ENCODE peak calls at places on chromosomes 12 and 14, in eight cellular contexts. One of them, this sample, is unnamed.

GRCh38 chr12:125491585-125491984 is 426.4 kb downstream of the AACS start:
- DNase-seq in Right ventricle myocardium superior: no peak
- DNase-seq in epithelial cell of esophagus: no peak
- DNase-seq in RPMI8226: no peak
- DNase-seq in psoas muscle: no peak
- DNase-seq in H9: no peak
- DNase-seq in left cardiac atrium: no peak
- DNase-seq in stimulated activated CD8-positive, alpha-beta memory T cell treated with anti-CD3 and anti-CD28 coated beads, Interleukin-15, amount 100 ng/mL, for 48 hours: no peak
- DNase-seq in this sample: no peak

GRCh38 chr12:46649433-46649832 is 176.4 kb downstream of the SLC38A4 start:
- DNase-seq in Right ventricle myocardium superior: no peak
- DNase-seq in epithelial cell of esophagus: no peak
- DNase-seq in RPMI8226: no peak
- DNase-seq in psoas muscle: no peak
- DNase-seq in H9: no peak
- DNase-seq in left cardiac atrium: no peak
- DNase-seq in stimulated activated CD8-positive, alpha-beta memory T cell treated with anti-CD3 and anti-CD28 coated beads, Interleukin-15, amount 100 ng/mL, for 48 hours: no peak
- DNase-seq in this sample: no peak

GRCh38 chr14:28142400-28143015 is 624.1 kb upstream of the FOXG1 start:
- DNase-seq in Right ventricle myocardium superior: no peak
- DNase-seq in epithelial cell of esophagus: peak
- DNase-seq in RPMI8226: peak
- DNase-seq in psoas muscle: no peak
- DNase-seq in H9: no peak
- DNase-seq in left cardiac atrium: no peak
- DNase-seq in stimulated activated CD8-positive, alpha-beta memory T cell treated with anti-CD3 and anti-CD28 coated beads, Interleukin-15, amount 100 ng/mL, for 48 hours: no peak
- DNase-seq in this sample: no peak

GRCh38 chr12:28023156-28023887 is 50.8 kb upstream of the PTHLH start:
- DNase-seq in Right ventricle myocardium superior: no peak
- DNase-seq in epithelial cell of esophagus: peak
- DNase-seq in RPMI8226: no peak
- DNase-seq in psoas muscle: no peak
- DNase-seq in H9: no peak
- DNase-seq in left cardiac atrium: no peak
- DNase-seq in stimulated activated CD8-positive, alpha-beta memory T cell treated with anti-CD3 and anti-CD28 coated beads, Interleukin-15, amount 100 ng/mL, for 48 hours: no peak
- DNase-seq in this sample: peak

GRCh38 chr14:92923744-92924103 is 774 bp downstream of the CHGA start:
- DNase-seq in Right ventricle myocardium superior: no peak
- DNase-seq in epithelial cell of esophagus: no peak
- DNase-seq in RPMI8226: no peak
- DNase-seq in psoas muscle: no peak
- DNase-seq in H9: no peak
- DNase-seq in left cardiac atrium: no peak
- DNase-seq in stimulated activated CD8-positive, alpha-beta memory T cell treated with anti-CD3 and anti-CD28 coated beads, Interleukin-15, amount 100 ng/mL, for 48 hours: no peak
- DNase-seq in this sample: no peak

GRCh38 chr12:127680516-127680915 is 586.5 kb upstream of the TMEM132C start:
- DNase-seq in Right ventricle myocardium superior: no peak
- DNase-seq in epithelial cell of esophagus: no peak
- DNase-seq in RPMI8226: no peak
- DNase-seq in psoas muscle: no peak
- DNase-seq in H9: no peak
- DNase-seq in left cardiac atrium: no peak
- DNase-seq in stimulated activated CD8-positive, alpha-beta memory T cell treated with anti-CD3 and anti-CD28 coated beads, Interleukin-15, amount 100 ng/mL, for 48 hours: no peak
- DNase-seq in this sample: no peak

GRCh38 chr12:123520567-123521474 is 12.7 kb downstream of the RILPL1 start:
- DNase-seq in Right ventricle myocardium superior: no peak
- DNase-seq in epithelial cell of esophagus: no peak
- DNase-seq in RPMI8226: no peak
- DNase-seq in psoas muscle: no peak
- DNase-seq in H9: no peak
- DNase-seq in left cardiac atrium: no peak
- DNase-seq in stimulated activated CD8-positive, alpha-beta memory T cell treated with anti-CD3 and anti-CD28 coated beads, Interleukin-15, amount 100 ng/mL, for 48 hours: no peak
- DNase-seq in this sample: no peak

GRCh38 chr12:96882862-96883261 is 24.2 kb upstream of the NEDD1 start:
- DNase-seq in Right ventricle myocardium superior: no peak
- DNase-seq in epithelial cell of esophagus: peak
- DNase-seq in RPMI8226: no peak
- DNase-seq in psoas muscle: no peak
- DNase-seq in H9: no peak
- DNase-seq in left cardiac atrium: no peak
- DNase-seq in stimulated activated CD8-positive, alpha-beta memory T cell treated with anti-CD3 and anti-CD28 coated beads, Interleukin-15, amount 100 ng/mL, for 48 hours: no peak
- DNase-seq in this sample: no peak

GRCh38 chr12:132443091-132443490 is 46.9 kb upstream of the FBRSL1 start:
- DNase-seq in Right ventricle myocardium superior: no peak
- DNase-seq in epithelial cell of esophagus: no peak
- DNase-seq in RPMI8226: no peak
- DNase-seq in psoas muscle: no peak
- DNase-seq in H9: no peak
- DNase-seq in left cardiac atrium: no peak
- DNase-seq in stimulated activated CD8-positive, alpha-beta memory T cell treated with anti-CD3 and anti-CD28 coated beads, Interleukin-15, amount 100 ng/mL, for 48 hours: no peak
- DNase-seq in this sample: no peak

GRCh38 chr14:78902010-78902623 is 731.9 kb downstream of the NRXN3 start:
- DNase-seq in Right ventricle myocardium superior: no peak
- DNase-seq in epithelial cell of esophagus: peak
- DNase-seq in RPMI8226: peak
- DNase-seq in psoas muscle: no peak
- DNase-seq in H9: peak
- DNase-seq in left cardiac atrium: peak
- DNase-seq in stimulated activated CD8-positive, alpha-beta memory T cell treated with anti-CD3 and anti-CD28 coated beads, Interleukin-15, amount 100 ng/mL, for 48 hours: no peak
- DNase-seq in this sample: no peak

GRCh38 chr12:31363826-31364225 is 37.9 kb upstream of the SINHCAF start:
- DNase-seq in Right ventricle myocardium superior: no peak
- DNase-seq in epithelial cell of esophagus: no peak
- DNase-seq in RPMI8226: no peak
- DNase-seq in psoas muscle: no peak
- DNase-seq in H9: no peak
- DNase-seq in left cardiac atrium: no peak
- DNase-seq in stimulated activated CD8-positive, alpha-beta memory T cell treated with anti-CD3 and anti-CD28 coated beads, Interleukin-15, amount 100 ng/mL, for 48 hours: no peak
- DNase-seq in this sample: no peak

GRCh38 chr12:116601524-116601923 is 42.3 kb downstream of the MAP1LC3B2 start:
- DNase-seq in Right ventricle myocardium superior: no peak
- DNase-seq in epithelial cell of esophagus: peak
- DNase-seq in RPMI8226: no peak
- DNase-seq in psoas muscle: no peak
- DNase-seq in H9: no peak
- DNase-seq in left cardiac atrium: no peak
- DNase-seq in stimulated activated CD8-positive, alpha-beta memory T cell treated with anti-CD3 and anti-CD28 coated beads, Interleukin-15, amount 100 ng/mL, for 48 hours: no peak
- DNase-seq in this sample: no peak

GRCh38 chr14:80862983-80863382 is 78.6 kb downstream of the CEP128 start:
- DNase-seq in Right ventricle myocardium superior: no peak
- DNase-seq in epithelial cell of esophagus: no peak
- DNase-seq in RPMI8226: no peak
- DNase-seq in psoas muscle: no peak
- DNase-seq in H9: no peak
- DNase-seq in left cardiac atrium: no peak
- DNase-seq in stimulated activated CD8-positive, alpha-beta memory T cell treated with anti-CD3 and anti-CD28 coated beads, Interleukin-15, amount 100 ng/mL, for 48 hours: no peak
- DNase-seq in this sample: no peak

GRCh38 chr12:130592641-130593040 is 123.5 kb downstream of the RIMBP2 start:
- DNase-seq in Right ventricle myocardium superior: no peak
- DNase-seq in epithelial cell of esophagus: no peak
- DNase-seq in RPMI8226: no peak
- DNase-seq in psoas muscle: no peak
- DNase-seq in H9: no peak
- DNase-seq in left cardiac atrium: no peak
- DNase-seq in stimulated activated CD8-positive, alpha-beta memory T cell treated with anti-CD3 and anti-CD28 coated beads, Interleukin-15, amount 100 ng/mL, for 48 hours: no peak
- DNase-seq in this sample: no peak

GRCh38 chr12:76915381-76916169 is 36.8 kb upstream of the CSRP2 start:
- DNase-seq in Right ventricle myocardium superior: no peak
- DNase-seq in epithelial cell of esophagus: no peak
- DNase-seq in RPMI8226: no peak
- DNase-seq in psoas muscle: no peak
- DNase-seq in H9: no peak
- DNase-seq in left cardiac atrium: no peak
- DNase-seq in stimulated activated CD8-positive, alpha-beta memory T cell treated with anti-CD3 and anti-CD28 coated beads, Interleukin-15, amount 100 ng/mL, for 48 hours: no peak
- DNase-seq in this sample: no peak

GRCh38 chr12:110687770-110688169 is 1.1 kb downstream of the HVCN1 start:
- DNase-seq in Right ventricle myocardium superior: no peak
- DNase-seq in epithelial cell of esophagus: no peak
- DNase-seq in RPMI8226: no peak
- DNase-seq in psoas muscle: no peak
- DNase-seq in H9: no peak
- DNase-seq in left cardiac atrium: no peak
- DNase-seq in stimulated activated CD8-positive, alpha-beta memory T cell treated with anti-CD3 and anti-CD28 coated beads, Interleukin-15, amount 100 ng/mL, for 48 hours: no peak
- DNase-seq in this sample: no peak

GRCh38 chr12:106113042-106113441 is 25.7 kb downstream of the NUAK1 start:
- DNase-seq in Right ventricle myocardium superior: no peak
- DNase-seq in epithelial cell of esophagus: peak
- DNase-seq in RPMI8226: no peak
- DNase-seq in psoas muscle: no peak
- DNase-seq in H9: no peak
- DNase-seq in left cardiac atrium: no peak
- DNase-seq in stimulated activated CD8-positive, alpha-beta memory T cell treated with anti-CD3 and anti-CD28 coated beads, Interleukin-15, amount 100 ng/mL, for 48 hours: peak
- DNase-seq in this sample: no peak

GRCh38 chr12:102690267-102690666 is 209.9 kb upstream of the IGF1 start:
- DNase-seq in Right ventricle myocardium superior: no peak
- DNase-seq in epithelial cell of esophagus: no peak
- DNase-seq in RPMI8226: no peak
- DNase-seq in psoas muscle: no peak
- DNase-seq in H9: no peak
- DNase-seq in left cardiac atrium: no peak
- DNase-seq in stimulated activated CD8-positive, alpha-beta memory T cell treated with anti-CD3 and anti-CD28 coated beads, Interleukin-15, amount 100 ng/mL, for 48 hours: no peak
- DNase-seq in this sample: no peak

GRCh38 chr12:124648710-124649384 is 81.4 kb upstream of the NCOR2 start:
- DNase-seq in Right ventricle myocardium superior: no peak
- DNase-seq in epithelial cell of esophagus: no peak
- DNase-seq in RPMI8226: no peak
- DNase-seq in psoas muscle: no peak
- DNase-seq in H9: no peak
- DNase-seq in left cardiac atrium: no peak
- DNase-seq in stimulated activated CD8-positive, alpha-beta memory T cell treated with anti-CD3 and anti-CD28 coated beads, Interleukin-15, amount 100 ng/mL, for 48 hours: no peak
- DNase-seq in this sample: no peak

GRCh38 chr12:103884316-103884715 is 43.3 kb upstream of the NT5DC3 start:
- DNase-seq in Right ventricle myocardium superior: no peak
- DNase-seq in epithelial cell of esophagus: peak
- DNase-seq in RPMI8226: peak
- DNase-seq in psoas muscle: no peak
- DNase-seq in H9: no peak
- DNase-seq in left cardiac atrium: no peak
- DNase-seq in stimulated activated CD8-positive, alpha-beta memory T cell treated with anti-CD3 and anti-CD28 coated beads, Interleukin-15, amount 100 ng/mL, for 48 hours: no peak
- DNase-seq in this sample: no peak

GRCh38 chr14:22112004-22112403 is 438.4 kb upstream of the OR4E1 start:
- DNase-seq in Right ventricle myocardium superior: no peak
- DNase-seq in epithelial cell of esophagus: peak
- DNase-seq in RPMI8226: peak
- DNase-seq in psoas muscle: no peak
- DNase-seq in H9: no peak
- DNase-seq in left cardiac atrium: no peak
- DNase-seq in stimulated activated CD8-positive, alpha-beta memory T cell treated with anti-CD3 and anti-CD28 coated beads, Interleukin-15, amount 100 ng/mL, for 48 hours: no peak
- DNase-seq in this sample: no peak